ENCODE peak calls at places on chromosomes 2 and 18, in seven cellular contexts. N is mammary epithelial cell; L is WERI-Rb-1; P is CD8-positive, alpha-beta T cell; F is lower lobe of right lung; O is thoracic aorta; R is IMR-90. M is an unnamed sample.

GRCh38 chr2:207792244-207792785 is 22.6 kb upstream of the FZD5 start:
- DNase-seq in N (peak; percentile 61), L (no peak), P (no peak), F (no peak), O (no peak), R (peak; percentile 66), M (no peak)

GRCh38 chr2:148530350-148530749 is 114.2 kb upstream of the EPC2 start:
- DNase-seq in N (no peak), L (no peak), P (no peak), F (no peak), O (no peak), R (no peak), M (no peak)

GRCh38 chr18:51266736-51267135 is 69.3 kb upstream of the MEX3C start:
- DNase-seq in N (peak; percentile 74), L (no peak), P (no peak), F (no peak), O (no peak), R (no peak), M (no peak)

GRCh38 chr2:206045251-206045650 is 40.7 kb downstream of the INO80D start:
- DNase-seq in N (peak; percentile 14), L (no peak), P (no peak), F (no peak), O (no peak), R (peak; percentile 58), M (no peak)

GRCh38 chr2:108573070-108573469 is 38.8 kb downstream of the LIMS1 start:
- DNase-seq in N (peak; percentile 60), L (no peak), P (no peak), F (no peak), O (no peak), R (peak; percentile 82), M (no peak)

GRCh38 chr2:71618327-71619113 is 165.2 kb downstream of the DYSF start:
- DNase-seq in N (no peak), L (no peak), P (no peak), F (no peak), O (no peak), R (no peak), M (no peak)

GRCh38 chr2:75146221-75146902 is 53.0 kb downstream of the TACR1 start:
- DNase-seq in N (no peak), L (no peak), P (no peak), F (no peak), O (no peak), R (no peak), M (no peak)

GRCh38 chr2:39665811-39666488 is at the start of gene TMEM178A:
- DNase-seq in N (no peak), L (peak; percentile 40), P (no peak), F (peak; percentile 47), O (no peak), R (no peak), M (no peak)

GRCh38 chr2:105576440-105577241 is 168.1 kb upstream of the NCK2 start:
- DNase-seq in N (peak; percentile 77), L (no peak), P (no peak), F (no peak), O (no peak), R (peak; percentile 42), M (no peak)

GRCh38 chr2:175251425-175252041 is 70.0 kb upstream of the ATP5MC3 start:
- DNase-seq in N (no peak), L (peak; percentile 9), P (no peak), F (no peak), O (no peak), R (peak; percentile 40), M (no peak)

GRCh38 chr2:121210691-121211090 is 74.3 kb downstream of the TFCP2L1 start:
- DNase-seq in N (no peak), L (peak; percentile 51), P (no peak), F (peak; percentile 80), O (no peak), R (no peak), M (no peak)

GRCh38 chr2:80573950-80574349 is 269.4 kb upstream of the LRRTM1 start:
- DNase-seq in N (no peak), L (no peak), P (no peak), F (no peak), O (no peak), R (no peak), M (no peak)

GRCh38 chr2:67561411-67561965 is 164.4 kb downstream of the ETAA1 start:
- DNase-seq in N (peak; percentile 66), L (no peak), P (no peak), F (no peak), O (peak; percentile 5), R (peak; percentile 81), M (no peak)

GRCh38 chr2:170504820-170505145 is 210.4 kb upstream of the SP5 start:
- DNase-seq in N (no peak), L (no peak), P (no peak), F (no peak), O (no peak), R (no peak), M (no peak)

GRCh38 chr2:24050041-24050655 is 607 bp downstream of the FKBP1B start:
- DNase-seq in N (peak; percentile 12), L (no peak), P (no peak), F (peak; percentile 55), O (no peak), R (no peak), M (no peak)

GRCh38 chr2:154912215-154912614 is 213.7 kb downstream of the KCNJ3 start:
- DNase-seq in N (no peak), L (no peak), P (no peak), F (no peak), O (no peak), R (no peak), M (no peak)

GRCh38 chr2:37324786-37325624 is at the start of gene PRKD3:
- DNase-seq in N (peak; percentile 60), L (peak; percentile 69), P (peak; percentile 54), F (no peak), O (no peak), R (peak; percentile 39), M (peak; percentile 76)

DNA sequence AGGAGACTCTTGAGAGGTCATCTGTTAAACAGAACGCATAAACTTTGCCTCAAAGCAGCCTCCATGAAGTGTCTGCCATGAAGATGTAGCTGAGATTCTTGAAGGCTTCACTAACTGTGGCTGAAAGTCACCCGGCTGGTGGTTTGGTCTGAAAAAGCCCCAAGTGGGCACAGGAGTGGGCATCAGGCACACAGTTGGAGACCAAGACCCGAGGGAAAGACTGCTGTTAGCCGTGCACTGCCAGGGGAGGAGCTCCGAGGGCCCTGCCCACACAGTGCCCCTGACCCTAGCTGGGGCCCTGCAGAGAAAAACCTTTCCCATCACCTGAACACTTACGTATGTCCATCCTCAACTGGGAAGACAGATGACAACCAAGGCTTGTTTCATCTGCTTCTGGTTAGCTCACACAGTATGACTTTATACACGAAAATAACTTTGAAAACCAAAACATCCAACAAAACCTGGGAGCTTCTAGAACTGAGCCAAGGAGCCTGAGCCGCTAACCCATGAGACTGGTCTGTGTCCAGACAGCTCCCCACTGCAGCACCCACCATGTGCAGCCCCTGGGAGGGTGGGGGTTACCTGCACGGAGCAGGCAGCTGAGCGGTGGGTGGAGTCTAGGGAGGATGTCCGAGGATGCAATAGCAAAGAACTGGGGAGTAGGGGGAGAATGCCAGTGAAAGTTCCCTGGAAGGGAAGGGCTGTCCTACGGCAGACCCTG is 15.4 kb downstream of the HJURP start:
- DNase-seq in N (no peak), L (no peak), P (no peak), F (no peak), O (no peak), R (no peak), M (no peak)
- H3K27ac ChIP-seq in N (no peak overlapping the region), L (no peak overlapping the region), P (no peak overlapping the region), F (no peak overlapping the region), O (no peak overlapping the region), R (no peak overlapping the region), M (no peak overlapping the region)

DNA sequence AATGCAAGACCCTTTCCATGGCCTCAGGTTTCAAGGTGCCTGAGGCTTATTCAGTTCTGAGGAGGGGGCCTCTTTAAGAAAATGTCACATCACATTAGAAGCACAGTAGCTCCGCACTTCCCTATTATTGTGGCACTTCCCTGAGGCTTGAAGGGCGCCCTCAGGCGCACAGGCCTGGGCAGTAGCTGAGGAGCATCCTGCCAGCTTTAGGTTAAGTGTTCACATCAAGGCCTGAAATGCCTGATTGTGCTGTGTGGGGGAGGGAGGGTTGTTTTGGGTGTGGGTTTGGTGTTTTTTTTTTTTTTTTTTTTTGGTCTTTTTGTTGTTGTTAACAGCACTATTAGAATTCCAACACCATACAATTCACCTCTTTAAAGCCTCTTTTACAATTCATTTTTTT is 107.9 kb downstream of the CABLES1 start:
- DNase-seq in N (no peak), L (no peak), P (no peak), F (peak; percentile 70), O (no peak), R (no peak), M (no peak)
- TF ChIP-seq CTCF in N (no peak), L (no peak), P (no peak), F (peak; percentile 28), O (no peak), R (no peak), M (no peak)

DNA sequence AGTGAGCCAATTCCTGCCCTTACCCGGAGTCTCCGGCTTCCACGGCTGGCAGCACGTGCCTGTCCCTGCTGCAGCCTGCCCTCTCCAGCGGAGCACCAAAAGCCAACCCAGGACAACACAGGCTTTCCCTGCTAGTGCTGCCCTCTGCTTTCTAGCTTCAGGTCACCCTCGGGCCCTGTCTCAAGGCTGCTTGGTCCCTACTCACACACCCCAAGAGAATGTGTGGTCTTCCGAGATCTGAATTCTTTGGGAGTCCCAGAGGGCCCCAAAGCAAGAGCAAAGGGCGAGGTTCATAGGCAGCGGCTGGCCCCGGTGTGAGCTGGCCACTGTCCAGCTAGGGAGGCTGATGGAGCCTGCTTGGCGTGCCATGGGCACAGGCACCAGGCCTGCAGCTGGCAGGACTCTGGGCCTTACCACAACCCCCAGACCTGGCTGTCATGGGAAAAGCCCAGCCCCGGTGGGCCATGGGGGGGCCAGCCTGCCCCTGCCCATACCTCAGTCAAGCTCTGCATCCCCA is 7.1 kb upstream of the HS6ST1 start:
- DNase-seq in N (no peak), L (no peak), P (peak; percentile 8), F (no peak), O (no peak), R (no peak), M (no peak)
- H3K27ac ChIP-seq in N (no peak overlapping the region), L (no peak overlapping the region), P (no peak overlapping the region), F (no peak overlapping the region), O (peak overlapping the region; percentile 56), R (no peak overlapping the region), M (no peak overlapping the region)

GRCh38 chr2:240157147-240157470 is 16.7 kb upstream of the OTOS start:
- DNase-seq in N (no peak), L (no peak), P (no peak), F (peak; percentile 15), O (no peak), R (no peak), M (no peak)

GRCh38 chr2:240155080-240156025 is 14.9 kb upstream of the OTOS start:
- DNase-seq in N (no peak), L (no peak), P (no peak), F (no peak), O (no peak), R (peak; percentile 12), M (no peak)

GRCh38 chr2:240156435-240157146 is 16.1 kb upstream of the OTOS start:
- DNase-seq in N (no peak), L (no peak), P (no peak), F (peak; percentile 30), O (no peak), R (no peak), M (no peak)

GRCh38 chr2:240154606-240155005 is 14.1 kb upstream of the OTOS start:
- DNase-seq in N (no peak), L (no peak), P (no peak), F (peak; percentile 24), O (no peak), R (no peak), M (no peak)

DNA sequence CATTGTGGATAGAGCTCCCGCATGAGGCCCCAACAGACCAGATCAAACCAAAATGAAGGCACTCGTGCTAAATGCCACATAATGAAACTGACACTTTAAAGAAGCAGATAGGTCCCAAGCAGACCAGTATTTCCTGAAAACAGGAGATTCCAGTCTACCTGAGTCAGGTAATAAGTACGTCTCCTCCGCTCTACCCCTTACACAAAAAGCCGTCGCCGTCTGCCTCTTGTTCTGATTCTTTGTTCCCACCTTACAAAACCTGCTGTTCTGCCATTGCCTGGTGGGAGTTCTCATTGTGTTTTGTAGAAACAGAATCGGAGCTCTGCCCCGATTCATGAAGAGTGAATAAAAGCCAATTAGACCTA is 15.6 kb upstream of the OTOS start:
- DNase-seq in N (no peak), L (no peak), P (no peak), F (no peak), O (no peak), R (no peak), M (no peak)
- TF ChIP-seq CTCF in N (no peak), L (no peak), P (no peak), F (no peak), O (no peak), R (no peak), M (no peak)

M was measured in CD4-positive, alpha-beta T cell.